ENCODE peak calls at places on chromosomes 5 and 9, in seven cellular contexts. M, A, R, I, T, X and E are unnamed samples.

GRCh38 chr5:95591490-95591901 is 28.4 kb upstream of the GPR150 start:
- DNase-seq in X (no peak), A (no peak), R (no peak), T (peak), M (no peak), I (no peak), E (no peak)

GRCh38 chr9:92292338-92293074 is 991 bp downstream of the IARS1 start:
- DNase-seq in A (no peak), I (no peak), R (no peak), X (no peak), T (no peak), M (no peak), E (no peak)

GRCh38 chr5:57219386-57219785 is 45.5 kb downstream of the GPBP1 start:
- DNase-seq in M (no peak), X (no peak), A (no peak), T (no peak), I (no peak), R (no peak), E (no peak)

GRCh38 chr5:146680846-146681585 is 165.0 kb upstream of the GPR151 start:
- DNase-seq in X (no peak), I (no peak), A (no peak), R (no peak), M (no peak), T (no peak), E (no peak)

GRCh38 chr5:133341296-133341695 is 271.0 kb downstream of the FSTL4 start:
- DNase-seq in T (no peak), M (no peak), I (no peak), A (no peak), X (no peak), R (no peak), E (no peak)

GRCh38 chr5:135535820-135536801 is at the start of gene NEUROG1:
- DNase-seq in I (no peak), A (peak), T (no peak), X (no peak), M (no peak), R (peak), E (no peak)

GRCh38 chr9:98968596-98969337 is 25.1 kb downstream of the COL15A1 start:
- DNase-seq in I (no peak), X (no peak), T (no peak), R (no peak), A (no peak), M (no peak), E (no peak)

GRCh38 chr5:33659526-33660169 is 218.9 kb downstream of the TARS1 start:
- DNase-seq in A (no peak), I (no peak), M (no peak), T (no peak), X (no peak), R (no peak), E (no peak)

GRCh38 chr9:70263421-70263820 is 4.6 kb downstream of the SMC5 start:
- DNase-seq in M (no peak), X (no peak), A (no peak), T (no peak), R (no peak), I (no peak), E (no peak)

GRCh38 chr9:95099321-95100070 is 218.0 kb downstream of the FANCC start:
- DNase-seq in A (no peak), T (no peak), X (no peak), R (no peak), I (no peak), M (no peak), E (no peak)

GRCh38 chr5:65823820-65824445 is 101.9 kb downstream of the NLN start:
- DNase-seq in T (no peak), M (no peak), X (no peak), R (no peak), A (no peak), I (no peak), E (no peak)

GRCh38 chr5:159405611-159406031 is 75.3 kb upstream of the IL12B start:
- DNase-seq in M (no peak), R (no peak), T (no peak), A (no peak), I (no peak), X (no peak), E (peak)

GRCh38 chr5:170623576-170624181 is 119.9 kb downstream of the KCNIP1 start:
- DNase-seq in R (no peak), X (peak), I (no peak), M (no peak), A (no peak), T (peak), E (no peak)

GRCh38 chr9:125337282-125337681 is 75.7 kb downstream of the GAPVD1 start:
- DNase-seq in T (no peak), I (no peak), A (no peak), R (no peak), M (no peak), X (no peak), E (no peak)

GRCh38 chr9:109742759-109743388 is 37.1 kb upstream of the PALM2AKAP2 start:
- DNase-seq in X (peak), I (no peak), R (no peak), M (no peak), T (no peak), A (no peak), E (no peak)

GRCh38 chr9:124454791-124455443 is 4.7 kb downstream of the ADGRD2 start:
- DNase-seq in X (no peak), I (no peak), M (no peak), R (no peak), A (no peak), T (no peak), E (peak)

GRCh38 chr9:5326893-5327548 is 12.7 kb downstream of the RLN1 start:
- DNase-seq in A (no peak), I (peak), T (no peak), X (no peak), R (no peak), M (no peak), E (no peak)

GRCh38 chr5:11062379-11062778 is 301.3 kb upstream of the DAP start:
- DNase-seq in A (no peak), R (no peak), M (no peak), T (no peak), I (no peak), X (no peak), E (no peak)

GRCh38 chr9:87249029-87249428 is 248.6 kb upstream of the DAPK1 start:
- DNase-seq in T (no peak), I (no peak), X (no peak), A (no peak), M (no peak), R (no peak), E (no peak)

GRCh38 chr9:86022687-86023266 is 76.6 kb downstream of the GOLM1 start:
- DNase-seq in X (no peak), T (no peak), M (no peak), A (no peak), I (no peak), R (no peak), E (no peak)

GRCh38 chr9:91817493-91818225 is 132.4 kb downstream of the ROR2 start:
- DNase-seq in A (no peak), I (peak), M (no peak), T (no peak), R (no peak), X (no peak), E (no peak)

GRCh38 chr5:171801-172331 is 19.4 kb upstream of the LRRC14B start:
- DNase-seq in I (peak), A (no peak), R (peak), M (no peak), T (no peak), X (peak), E (peak)

DNA sequence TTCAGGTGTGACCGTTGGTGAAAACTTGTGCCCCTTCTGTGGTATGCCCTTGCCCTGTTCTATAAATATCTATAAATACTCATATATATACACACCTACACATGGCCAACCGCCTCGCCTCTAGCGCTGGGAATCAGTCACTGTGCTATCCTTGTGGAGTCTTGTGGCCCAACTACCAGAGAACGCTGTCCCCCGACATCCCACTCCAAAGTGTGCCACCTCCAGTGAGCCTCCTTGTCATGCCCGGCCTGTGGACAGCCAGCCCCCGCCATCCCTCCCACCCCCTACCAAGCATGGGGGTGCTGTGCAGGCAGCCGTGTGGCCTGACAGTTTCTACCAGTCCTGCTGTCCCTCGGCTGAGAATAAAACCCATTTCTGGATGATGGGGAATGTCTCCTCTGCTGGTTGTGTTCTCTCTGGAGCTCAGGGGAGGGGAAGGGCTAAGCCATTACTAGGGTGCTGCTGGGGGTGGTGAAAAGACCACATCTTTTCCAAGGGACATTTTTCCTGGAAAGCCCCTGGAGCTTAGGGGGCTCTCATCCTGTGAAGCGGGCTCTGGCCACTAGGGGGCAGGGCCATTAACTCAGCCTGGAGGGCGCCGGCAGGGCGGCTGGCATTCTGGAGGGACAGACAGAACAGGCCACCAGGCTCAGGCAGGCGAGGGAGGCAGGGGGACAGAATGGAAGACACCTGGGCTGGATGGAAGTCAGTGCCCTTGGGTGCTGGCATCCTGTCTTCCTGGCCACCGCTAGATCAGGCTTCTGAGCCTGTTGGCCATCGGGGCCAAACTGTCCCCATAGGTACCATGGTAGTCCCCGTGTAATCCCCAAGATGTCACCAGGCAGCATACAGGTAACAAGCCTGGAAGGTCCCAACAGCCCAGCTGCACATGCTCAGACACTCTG is 20.7 kb downstream of the GOLGA2 start:
- DNase-seq in I (peak), A (no peak), T (peak), R (no peak), M (no peak), X (peak), E (peak)
- TF ChIP-seq POLR2A in I (no peak), A (no peak), T (no peak), R (no peak), M (no peak), X (no peak), E (no peak)

GRCh38 chr5:14176888-14177287 is 33.7 kb downstream of the TRIO start:
- DNase-seq in I (no peak), A (no peak), T (no peak), M (no peak), X (no peak), R (no peak), E (no peak)

GRCh38 chr5:14173419-14174234 is 30.5 kb downstream of the TRIO start:
- DNase-seq in T (no peak), R (no peak), X (no peak), A (no peak), I (no peak), M (no peak), E (no peak)

GRCh38 chr5:14171621-14172020 is 28.5 kb downstream of the TRIO start:
- DNase-seq in M (no peak), I (no peak), X (no peak), A (no peak), R (no peak), T (no peak), E (no peak)

GRCh38 chr5:14172149-14172795 is 29.1 kb downstream of the TRIO start:
- DNase-seq in M (no peak), X (no peak), R (no peak), T (no peak), I (no peak), A (no peak), E (no peak)

GRCh38 chr5:14174235-14174636 is 31.1 kb downstream of the TRIO start:
- DNase-seq in X (no peak), T (no peak), R (no peak), M (no peak), A (no peak), I (no peak), E (no peak)
- TF ChIP-seq POLR2A in X (no peak), T (no peak), R (no peak), M (no peak), A (no peak), I (no peak), E (no peak)

DNA sequence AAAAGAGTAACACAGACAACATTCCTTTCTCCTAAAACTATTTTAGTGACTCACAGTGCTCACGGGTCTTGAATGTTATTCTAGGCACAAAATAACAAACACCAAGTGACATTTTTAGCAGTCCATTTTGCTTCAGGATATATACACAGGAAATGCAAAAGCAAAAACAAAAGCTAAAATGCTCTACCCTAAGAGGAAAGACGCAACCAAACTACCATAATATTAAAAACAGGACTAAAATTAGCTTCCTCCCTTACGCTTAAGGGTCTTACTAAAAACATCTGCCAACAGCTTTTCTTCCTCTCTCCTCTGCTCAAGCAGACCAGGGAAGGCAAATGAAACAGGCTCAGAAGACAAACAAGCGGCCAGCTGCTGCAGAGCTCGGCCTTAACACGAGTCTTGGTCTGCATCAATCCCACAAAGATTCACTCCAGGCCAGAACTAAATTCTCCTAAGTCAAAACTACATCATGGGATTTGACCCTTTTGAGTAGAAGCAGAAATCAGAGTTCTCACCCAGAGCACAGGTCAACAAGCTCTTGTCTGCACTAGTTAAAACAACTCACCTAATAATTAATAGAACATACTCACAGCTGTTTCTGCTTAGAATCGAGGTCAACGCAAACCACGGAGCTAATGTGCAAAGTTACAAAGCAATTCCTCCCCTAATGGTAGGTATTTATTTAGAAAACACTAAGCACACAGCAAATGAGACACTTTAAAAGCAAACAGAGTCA is 62.3 kb downstream of the RAPGEF1 start:
- DNase-seq in I (no peak), R (no peak), M (no peak), T (no peak), A (peak), X (no peak), E (no peak)
- TF ChIP-seq POLR2A in I (no peak), R (no peak), M (no peak), T (no peak), A (no peak), X (no peak), E (peak)

DNA sequence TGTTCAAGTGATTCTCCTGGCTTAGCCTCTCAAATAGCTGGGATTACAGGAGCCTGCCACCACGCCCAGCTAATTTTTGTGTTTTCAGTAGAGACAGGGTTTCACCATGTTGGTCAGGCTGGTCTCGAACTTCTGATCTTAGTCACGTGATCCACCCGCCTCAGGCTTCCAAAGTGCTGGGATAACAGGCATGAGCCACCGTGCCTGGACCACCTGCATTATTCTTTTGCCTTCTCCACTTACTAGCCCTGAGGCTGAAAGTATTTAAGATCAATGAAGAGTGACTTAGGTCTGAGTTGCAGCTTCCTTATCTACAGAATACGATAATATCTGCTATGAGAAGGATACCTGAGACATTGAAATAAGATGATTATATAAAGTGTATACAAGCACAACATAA is 123.9 kb downstream of the LMNB1 start:
- DNase-seq in T (no peak), X (no peak), M (no peak), A (no peak), I (no peak), R (no peak), E (no peak)
- TF ChIP-seq POLR2A in T (no peak), X (no peak), M (no peak), A (no peak), I (no peak), R (no peak), E (no peak)